ENCODE peak calls at places on chromosomes 11 and 22, in seven cellular contexts. U is left ventricle myocardium inferior, E is HEK293T, M is Daoy, K is mucosa of gallbladder, A is posterior vena cava, I is AG08396. T is an unnamed sample.

GRCh38 chr11:8230921-8231847 is 32.5 kb downstream of the LMO1 start:
- DNase-seq in A (no peak), M (no peak), E (no peak), U (no peak), K (no peak), I (no peak), T (no peak)

GRCh38 chr11:123580557-123581275 is 73.7 kb downstream of the SCN3B start:
- DNase-seq in A (no peak), E (peak; percentile 85), U (peak; percentile 44), K (peak; percentile 74), I (peak; percentile 82), M (peak; percentile 69), T (peak; percentile 84)

GRCh38 chr22:35629406-35630234 is 12.5 kb upstream of the MB start:
- DNase-seq in I (peak; percentile 92), A (peak; percentile 94), U (no peak), K (peak; percentile 69), E (no peak), M (peak; percentile 99), T (peak; percentile 92)

GRCh38 chr22:20438066-20438677 is 547 bp upstream of the SCARF2 start:
- DNase-seq in I (peak; percentile 69), U (no peak), K (no peak), E (no peak), M (no peak), A (peak; percentile 86), T (peak; percentile 80)

GRCh38 chr22:27686534-27686933 is 115.0 kb downstream of the MN1 start:
- DNase-seq in A (peak; percentile 96), K (peak; percentile 92), M (peak; percentile 70), U (peak; percentile 82), E (no peak), I (peak; percentile 87), T (peak; percentile 93)

GRCh38 chr11:123483058-123483457 is 53.0 kb downstream of the GRAMD1B start:
- DNase-seq in U (no peak), I (no peak), E (no peak), M (peak; percentile 69), A (no peak), K (no peak), T (no peak)

GRCh38 chr22:48088926-48089536 is 1326.6 kb downstream of the TBC1D22A start:
- DNase-seq in K (no peak), A (no peak), M (no peak), U (no peak), I (no peak), E (no peak), T (no peak)

GRCh38 chr11:68840661-68841653 is 759 bp downstream of the CPT1A start:
- DNase-seq in U (peak; percentile 59), A (peak; percentile 88), I (peak; percentile 77), M (peak; percentile 65), E (no peak), K (peak; percentile 49), T (peak; percentile 88)

GRCh38 chr11:72721689-72722049 is 30.5 kb downstream of the ARAP1 start:
- DNase-seq in A (no peak), U (peak; percentile 42), E (peak; percentile 32), I (no peak), K (no peak), M (peak; percentile 59), T (no peak)

GRCh38 chr22:43476341-43476740 is 64.5 kb downstream of the MPPED1 start:
- DNase-seq in I (no peak), M (no peak), E (peak; percentile 44), U (no peak), K (no peak), A (no peak), T (no peak)

GRCh38 chr11:2146051-2146450 is 6.9 kb upstream of the IGF2 start:
- DNase-seq in K (no peak), A (no peak), E (no peak), M (no peak), I (no peak), U (no peak), T (no peak)

GRCh38 chr11:16812274-16812673 is 73.8 kb downstream of the C11orf58 start:
- DNase-seq in A (no peak), M (no peak), I (no peak), U (no peak), K (no peak), E (no peak), T (no peak)

GRCh38 chr11:119859684-119860083 is 130.7 kb upstream of the NECTIN1 start:
- DNase-seq in I (no peak), A (no peak), M (no peak), K (no peak), E (no peak), U (peak; percentile 22), T (no peak)

GRCh38 chr11:104771782-104772181 is 126.5 kb downstream of the CASP12 start:
- DNase-seq in M (no peak), A (no peak), U (no peak), I (no peak), E (no peak), K (no peak), T (no peak)

GRCh38 chr11:645536-645935 is 8.5 kb downstream of the DRD4 start:
- DNase-seq in U (no peak), A (peak; percentile 56), E (no peak), K (no peak), M (no peak), I (no peak), T (no peak)

GRCh38 chr22:36220457-36220921 is 18.8 kb downstream of the APOL2 start:
- DNase-seq in I (no peak), E (no peak), K (peak; percentile 50), M (peak; percentile 17), A (no peak), U (no peak), T (no peak)

GRCh38 chr11:2166091-2166851 is 5.3 kb upstream of the INS start:
- DNase-seq in A (no peak), U (no peak), I (peak; percentile 60), E (peak; percentile 65), M (peak; percentile 50), K (no peak), T (no peak)

GRCh38 chr11:76763573-76764348 is 19.4 kb upstream of the TSKU start:
- DNase-seq in I (peak; percentile 69), E (no peak), K (peak; percentile 52), U (no peak), A (peak; percentile 84), M (peak; percentile 88), T (peak; percentile 78)

GRCh38 chr11:64545605-64546004 is 45.4 kb upstream of the SLC22A12 start:
- DNase-seq in A (no peak), M (peak; percentile 96), E (no peak), U (no peak), K (no peak), I (peak; percentile 80), T (peak; percentile 91)

GRCh38 chr22:30457964-30458363 is 13.9 kb downstream of the SEC14L3 start:
- DNase-seq in K (no peak), I (peak; percentile 62), M (peak; percentile 70), U (no peak), A (no peak), E (no peak), T (no peak)

GRCh38 chr22:31818481-31819392 is 64.9 kb downstream of the DEPDC5 start:
- DNase-seq in I (peak; percentile 21), K (no peak), U (no peak), A (no peak), E (no peak), M (peak; percentile 39), T (no peak)

GRCh38 chr11:86035920-86036319 is 33.0 kb downstream of the PICALM start:
- DNase-seq in K (no peak), E (no peak), A (no peak), U (no peak), I (no peak), M (no peak), T (no peak)

GRCh38 chr11:63769719-63770443 is 1.3 kb upstream of the ZFTA start:
- DNase-seq in M (no peak), K (no peak), U (no peak), A (peak; percentile 75), I (no peak), E (no peak), T (peak; percentile 76)

GRCh38 chr11:131504199-131504949 is 134.0 kb downstream of the NTM start:
- DNase-seq in K (no peak), E (no peak), U (no peak), I (no peak), M (peak; percentile 56), A (no peak), T (no peak)

GRCh38 chr11:7516488-7516887 is 2.7 kb downstream of the PPFIBP2 start:
- DNase-seq in U (no peak), A (no peak), E (no peak), M (no peak), I (no peak), K (no peak), T (no peak)

GRCh38 chr22:49764151-49764581 is 63.5 kb downstream of the BRD1 start:
- DNase-seq in I (no peak), U (peak; percentile 13), M (no peak), K (no peak), A (peak; percentile 73), E (no peak), T (peak; percentile 40)

GRCh38 chr11:1072116-1072820 is 2.4 kb upstream of the MUC2 start:
- DNase-seq in K (no peak), U (peak; percentile 17), M (peak; percentile 89), I (no peak), E (no peak), A (peak; percentile 75), T (no peak)

GRCh38 chr11:117187007-117187406 is 8.5 kb downstream of the SIDT2 start:
- DNase-seq in M (no peak), E (no peak), U (no peak), A (peak; percentile 48), K (no peak), I (no peak), T (peak; percentile 65)

GRCh38 chr11:2463766-2464277 is 19.0 kb downstream of the KCNQ1 start:
- DNase-seq in M (no peak), E (no peak), I (no peak), K (no peak), U (no peak), A (peak; percentile 58), T (no peak)

GRCh38 chr11:31657091-31657490 is 147.5 kb downstream of the ELP4 start:
- DNase-seq in U (no peak), I (no peak), E (no peak), A (no peak), K (no peak), M (no peak), T (no peak)

GRCh38 chr11:65315204-65315865 is 669 bp downstream of the CDC42EP2 start:
- DNase-seq in E (peak; percentile 84), K (peak; percentile 77), A (peak; percentile 94), U (peak; percentile 82), I (peak; percentile 78), M (peak; percentile 87), T (peak; percentile 84)

GRCh38 chr11:129375731-129376657 is at the start of gene BARX2:
- DNase-seq in E (peak; percentile 59), A (no peak), U (peak; percentile 16), M (peak; percentile 86), K (peak; percentile 76), I (peak; percentile 70), T (no peak)

GRCh38 chr11:70233511-70233919 is 30.4 kb downstream of the FADD start:
- DNase-seq in E (no peak), A (no peak), I (peak; percentile 52), M (peak; percentile 94), K (peak; percentile 67), U (no peak), T (no peak)

GRCh38 chr11:27717801-27718229 is 17.6 kb upstream of the BDNF start:
- DNase-seq in M (no peak), I (no peak), A (no peak), E (no peak), K (no peak), U (no peak), T (no peak)

GRCh38 chr11:75503531-75504099 is 22.1 kb downstream of the GDPD5 start:
- DNase-seq in K (no peak), M (no peak), U (no peak), E (no peak), I (no peak), A (no peak), T (no peak)

GRCh38 chr11:74037309-74037708 is 28.4 kb upstream of the UCP3 start:
- DNase-seq in E (no peak), U (no peak), A (no peak), I (no peak), K (no peak), M (peak; percentile 17), T (no peak)

GRCh38 chr11:11010624-11011127 is 152.8 kb upstream of the ZBED5 start:
- DNase-seq in U (peak; percentile 34), E (peak; percentile 50), K (peak; percentile 29), M (peak; percentile 34), A (no peak), I (peak; percentile 20), T (peak; percentile 58)

T was measured in aorta.